ENCODE peak calls at places on chromosomes 16 and 17, in eight cellular contexts. S is adipocyte; D is Caki2; J is Calu3; F is stimulated activated CD4-positive, alpha-beta T cell treated with anti-CD3 and anti-CD28 coated beads, Interleukin-12 subunit alpha, Interleukin-12 subunit beta, amount 100 ng/mL, for 4 hours; A is HT1080; N is nephron progenitor cell; V is activated naive CD4-positive, alpha-beta T cell. C is an unnamed sample.

GRCh38 chr17:48310748-48311213 is 119.2 kb downstream of the SKAP1 start:
- DNase-seq in D (no peak), A (no peak), J (peak; percentile 70), N (peak; percentile 79), S (no peak), F (no peak), V (no peak), C (no peak)

GRCh38 chr17:4394208-4395110 is 28.0 kb upstream of the UBE2G1 start:
- DNase-seq in S (no peak), J (peak; percentile 1), V (no peak), N (no peak), D (no peak), A (peak; percentile 43), F (no peak), C (no peak)

GRCh38 chr17:16932611-16933010 is 39.3 kb downstream of the TNFRSF13B start:
- DNase-seq in V (no peak), A (no peak), F (no peak), D (no peak), N (no peak), J (no peak), S (no peak), C (no peak)

GRCh38 chr17:39410279-39410678 is 8.9 kb upstream of the FBXL20 start:
- DNase-seq in V (no peak), F (no peak), D (no peak), S (no peak), J (no peak), N (no peak), A (no peak), C (no peak)

GRCh38 chr17:69501591-69502468 is 87.3 kb downstream of the MAP2K6 start:
- DNase-seq in F (no peak), A (peak; percentile 13), N (peak; percentile 37), J (peak; percentile 51), D (peak; percentile 63), S (peak; percentile 95), V (no peak), C (peak; percentile 34)

GRCh38 chr16:57551057-57551456 is 8.6 kb downstream of the ADGRG5 start:
- DNase-seq in F (no peak), A (no peak), S (no peak), D (no peak), N (no peak), V (no peak), J (no peak), C (no peak)

GRCh38 chr17:68522266-68522665 is 10.0 kb downstream of the PRKAR1A start:
- DNase-seq in S (no peak), F (no peak), D (no peak), N (no peak), J (no peak), A (no peak), V (no peak), C (no peak)

GRCh38 chr16:13999071-13999894 is 71.8 kb upstream of the MRTFB start:
- DNase-seq in A (no peak), N (no peak), J (no peak), F (no peak), S (no peak), D (no peak), V (no peak), C (no peak)

GRCh38 chr16:24737916-24738594 is 8.6 kb downstream of the TNRC6A start:
- DNase-seq in J (no peak), A (no peak), F (no peak), V (no peak), S (peak; percentile 27), D (no peak), N (no peak), C (no peak)

GRCh38 chr17:54982399-54982798 is 13.8 kb downstream of the STXBP4 start:
- DNase-seq in N (no peak), F (no peak), A (no peak), D (no peak), V (no peak), J (no peak), S (peak; percentile 62), C (no peak)

GRCh38 chr16:25868041-25868600 is 176.4 kb downstream of the HS3ST4 start:
- DNase-seq in F (no peak), V (no peak), A (no peak), J (no peak), D (no peak), S (no peak), N (no peak), C (no peak)

GRCh38 chr17:32349854-32350661 is at the start of gene ZNF207:
- DNase-seq in F (peak; percentile 91), A (peak; percentile 91), D (peak; percentile 95), V (peak; percentile 89), N (peak; percentile 95), S (peak; percentile 99), J (peak; percentile 95), C (peak; percentile 96)

GRCh38 chr16:24988593-24989338 is 26.4 kb downstream of the ARHGAP17 start:
- DNase-seq in V (no peak), A (peak; percentile 59), J (peak; percentile 75), F (peak; percentile 12), D (no peak), N (no peak), S (peak; percentile 84), C (peak; percentile 35)

GRCh38 chr16:19429271-19429670 is 11.6 kb downstream of the TMC5 start:
- DNase-seq in F (no peak), V (no peak), J (peak; percentile 68), N (no peak), S (no peak), A (no peak), D (no peak), C (no peak)

C was measured in tibial artery.